ENCODE peak calls at places on chromosome 20, in eight cellular contexts. Q, M, D, T, W, G, N and F are unnamed samples. For H3K27me3, the result is how much of the 10 kb centered on the place peaks cover.

GRCh38 chr20:8709627-8710026 is 359.3 kb upstream of the PLCB4 start:
- DNase-seq in M (no peak), G (no peak), T (no peak), Q (no peak), W (no peak), N (no peak), D (no peak), F (no peak)

GRCh38 chr20:55099251-55099650 is 623.9 kb downstream of the DOK5 start:
- DNase-seq in M (no peak), Q (no peak), N (no peak), D (no peak), G (no peak), T (no peak), W (no peak), F (no peak)

GRCh38 chr20:47281376-47281775 is 75.1 kb downstream of the ZMYND8 start:
- DNase-seq in G (no peak), N (no peak), D (no peak), T (no peak), Q (no peak), W (no peak), M (no peak), F (no peak)

GRCh38 chr20:20363449-20364015 is 4.4 kb upstream of the INSM1 start:
- DNase-seq in D (no peak), W (no peak), M (peak), T (no peak), Q (no peak), G (no peak), N (no peak), F (no peak)

GRCh38 chr20:42366626-42367025 is 748.4 kb upstream of the CHD6 start:
- DNase-seq in N (no peak), Q (peak), G (no peak), T (no peak), W (no peak), D (no peak), M (no peak), F (no peak)

GRCh38 chr20:17706632-17707031 is 6.9 kb downstream of the BANF2 start:
- DNase-seq in G (no peak), W (no peak), T (no peak), N (no peak), D (no peak), Q (no peak), M (no peak), F (no peak)

GRCh38 chr20:50744143-50744792 is 12.9 kb downstream of the PARD6B start:
- DNase-seq in G (peak), M (peak), Q (peak), D (no peak), N (peak), T (no peak), W (no peak), F (no peak)

GRCh38 chr20:17621229-17621968 is 51.5 kb downstream of the DSTN start:
- DNase-seq in W (peak), Q (no peak), T (no peak), N (no peak), M (no peak), G (no peak), D (peak), F (no peak)

GRCh38 chr20:50776122-50776795 is 18.6 kb upstream of the BCAS4 start:
- DNase-seq in W (peak), Q (no peak), N (no peak), D (no peak), T (no peak), G (no peak), M (no peak), F (no peak)

GRCh38 chr20:19697415-19697814 is 60.6 kb upstream of the RIN2 start:
- DNase-seq in T (no peak), M (no peak), W (no peak), G (no peak), Q (no peak), D (no peak), N (no peak), F (no peak)

GRCh38 chr20:53657732-53658131 is 64.1 kb upstream of the ZNF217 start:
- DNase-seq in W (no peak), Q (no peak), N (no peak), D (no peak), G (no peak), M (peak), T (no peak), F (no peak)

GRCh38 chr20:44533928-44534327 is 12.1 kb upstream of the SERINC3 start:
- DNase-seq in Q (no peak), D (no peak), T (no peak), N (no peak), W (no peak), M (no peak), G (no peak), F (no peak)

GRCh38 chr20:24451428-24451827 is 18.0 kb upstream of the SYNDIG1 start:
- DNase-seq in D (no peak), G (no peak), T (no peak), Q (no peak), W (no peak), M (no peak), N (no peak), F (no peak)

GRCh38 chr20:20712004-20712473 is 405 bp downstream of the RALGAPA2 start:
- DNase-seq in Q (peak), M (peak), T (no peak), N (no peak), D (no peak), W (no peak), G (no peak), F (no peak)

GRCh38 chr20:23918896-23919295 is 39.3 kb upstream of the CST5 start:
- DNase-seq in N (no peak), G (no peak), M (no peak), D (peak), Q (peak), W (no peak), T (no peak), F (no peak)

GRCh38 chr20:23661002-23661429 is 23.3 kb upstream of the CST3 start:
- DNase-seq in M (no peak), T (no peak), D (no peak), G (no peak), W (no peak), N (no peak), Q (no peak), F (no peak)

GRCh38 chr20:12970372-12970821 is 38.4 kb upstream of the SPTLC3 start:
- DNase-seq in T (no peak), M (peak), Q (peak), W (no peak), D (no peak), G (no peak), N (peak), F (no peak)

GRCh38 chr20:7305971-7306370 is 538.5 kb downstream of the BMP2 start:
- DNase-seq in D (no peak), W (no peak), Q (no peak), T (no peak), M (no peak), N (no peak), G (no peak), F (no peak)

GRCh38 chr20:62599216-62600110 is 42.8 kb upstream of the SLCO4A1 start:
- DNase-seq in D (no peak), M (no peak), G (no peak), W (no peak), N (no peak), T (no peak), Q (no peak), F (no peak)

GRCh38 chr20:24779886-24780285 is 169.2 kb upstream of the CST7 start:
- DNase-seq in D (peak), M (no peak), N (no peak), Q (no peak), W (peak), G (peak), T (no peak), F (no peak)

GRCh38 chr20:15487682-15488081 is 1085.6 kb downstream of the KIF16B start:
- DNase-seq in D (no peak), T (no peak), G (no peak), M (no peak), N (no peak), Q (no peak), W (no peak), F (no peak)

GRCh38 chr20:4289875-4290274 is 274.5 kb upstream of the RNF24 start:
- DNase-seq in G (no peak), D (no peak), Q (no peak), M (peak), T (no peak), N (no peak), W (no peak), F (no peak)

GRCh38 chr20:51275816-51276215 is 252.9 kb upstream of the KCNG1 start:
- DNase-seq in W (no peak), D (no peak), T (peak), M (no peak), G (no peak), N (peak), Q (no peak), F (no peak)

GRCh38 chr20:63881451-63882226 is 13.3 kb upstream of the DNAJC5 start:
- DNase-seq in T (no peak), G (no peak), W (no peak), D (no peak), M (peak), N (no peak), Q (no peak), F (no peak)

GRCh38 chr20:57388953-57389694 is 2.1 kb upstream of the RBM38 start:
- DNase-seq in M (peak), T (peak), W (peak), D (peak), G (peak), Q (no peak), N (no peak), F (peak)
- TF ChIP-seq CTCF in M (peak), T (peak), W (peak), D (peak), G (peak), Q (no peak), N (peak), F (peak)

DNA sequence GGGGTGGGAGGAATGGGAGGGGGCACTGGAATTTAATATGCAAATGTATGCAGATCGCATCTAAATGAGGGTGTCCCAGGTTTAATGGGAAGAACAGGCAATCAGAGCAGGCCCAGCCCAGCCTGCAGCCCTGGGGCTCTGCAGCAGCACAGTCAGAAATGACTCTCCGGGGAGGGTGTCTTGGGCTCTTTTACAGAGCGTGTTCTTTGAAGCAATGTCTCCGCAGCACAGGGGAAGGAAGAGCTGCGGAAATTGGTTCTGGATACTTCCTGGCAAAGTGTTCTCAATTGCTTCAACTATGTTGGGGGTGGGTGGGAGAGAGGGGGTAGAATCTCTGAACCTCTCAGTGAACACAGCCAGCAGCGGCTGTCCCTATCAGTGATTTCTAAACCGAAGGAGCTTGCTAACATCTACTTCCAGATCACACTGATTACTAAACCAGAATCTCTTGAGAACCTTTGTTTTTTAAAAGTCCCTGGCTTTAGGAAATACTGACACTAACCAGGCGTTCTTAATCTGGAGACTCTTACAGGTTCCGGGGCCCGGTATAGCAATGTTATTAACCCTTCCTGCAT is 8.1 kb upstream of the MMP9 start:
- DNase-seq in W (no peak), T (no peak), D (peak), Q (no peak), M (peak), N (no peak), G (no peak), F (no peak)
- H3K27me3 ChIP-seq in W (under half), T (under half), D (under half), Q (under half), M (under half), N (under half), G (under half), F (under half)

GRCh38 chr20:37178839-37179670 is at the start of the genes MROH8 and RPN2:
- DNase-seq in G (peak), Q (peak), D (peak), M (peak), N (peak), W (peak), T (peak), F (peak)

GRCh38 chr20:37185681-37186080 is 6.3 kb upstream of the MROH8 start:
- DNase-seq in N (no peak), W (no peak), D (no peak), M (no peak), Q (no peak), G (no peak), T (no peak), F (no peak)

DNA sequence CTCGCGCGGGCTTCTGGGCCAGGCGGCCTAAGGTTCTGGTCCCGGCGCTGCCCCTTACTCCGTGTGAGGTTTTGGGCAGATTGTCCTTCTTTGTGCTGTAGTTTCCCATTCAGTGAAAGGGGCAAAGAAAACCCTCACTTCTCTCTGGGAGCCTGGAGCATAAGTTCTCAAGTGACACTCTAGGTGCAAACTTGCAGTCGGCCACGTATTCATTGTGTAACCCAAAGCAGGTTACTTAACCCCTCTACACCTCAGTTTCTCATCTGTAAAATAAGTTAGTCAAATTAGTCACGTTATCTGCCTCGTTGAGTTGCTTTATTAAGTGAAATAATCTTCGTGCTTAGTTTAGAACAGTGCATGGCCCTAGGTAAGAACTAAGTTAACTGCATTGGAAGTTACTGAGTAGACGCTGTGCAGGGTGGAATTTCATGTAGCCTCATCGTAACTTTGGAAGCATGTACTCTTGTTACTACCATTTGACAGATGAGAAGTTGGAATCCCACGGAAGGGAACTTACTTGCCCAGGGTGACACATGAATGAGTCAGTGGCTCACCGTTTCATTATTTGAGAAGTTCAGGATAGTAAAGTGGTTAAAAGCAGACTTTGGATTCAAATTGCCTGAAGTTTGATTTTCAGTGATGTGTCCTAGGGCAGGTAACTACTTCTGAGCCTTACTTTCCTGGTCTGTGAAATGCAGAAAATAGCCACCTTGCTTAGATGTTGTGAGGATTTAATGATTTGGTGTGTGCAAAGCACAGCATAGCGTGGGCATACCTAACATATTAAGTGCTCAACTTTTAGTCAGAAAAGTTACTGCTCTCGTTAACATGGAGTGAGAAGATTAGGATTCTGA is 550 bp upstream of the MROH8 start:
- DNase-seq in M (no peak), W (no peak), D (no peak), T (no peak), N (peak), G (no peak), Q (no peak), F (no peak)
- H3K27ac ChIP-seq in M (peak), W (peak), D (peak), T (peak), N (peak), G (peak), Q (peak), F (peak)

DNA sequence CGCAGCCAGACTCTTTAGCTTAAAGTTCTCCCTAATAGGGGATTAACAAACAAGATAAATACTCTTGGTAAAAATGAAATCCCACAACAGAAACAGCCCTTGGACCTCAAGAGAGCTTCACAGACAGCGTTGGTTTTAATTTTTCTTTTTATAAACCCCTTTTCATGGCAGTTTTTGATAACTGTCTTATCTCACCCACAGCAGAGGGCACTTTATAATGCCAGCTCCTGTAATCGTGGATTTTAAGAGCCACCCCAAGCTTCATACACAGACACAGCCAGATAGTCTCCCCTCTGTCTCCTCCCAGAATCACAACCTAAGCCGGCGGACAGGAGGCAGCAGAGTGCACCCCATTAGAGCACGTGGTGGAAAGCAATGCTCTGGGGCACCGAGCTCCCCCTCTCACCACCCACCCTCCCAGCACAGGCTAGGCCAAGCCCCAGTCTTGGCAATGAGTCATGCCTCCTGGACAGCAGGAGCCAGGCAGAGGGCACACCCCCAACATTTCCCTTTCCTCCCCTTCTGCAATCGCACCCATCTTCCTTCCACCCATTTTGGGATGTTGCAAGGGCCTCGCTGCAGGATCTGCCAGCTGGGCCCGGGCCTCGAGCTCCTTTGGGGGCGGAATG is 2.5 kb downstream of the JAG1 start:
- DNase-seq in G (no peak), M (peak), T (peak), D (peak), N (peak), W (peak), Q (peak), F (no peak)
- TF ChIP-seq CTCF in G (peak), M (peak), T (peak), D (peak), N (peak), W (peak), Q (peak), F (no peak)

DNA sequence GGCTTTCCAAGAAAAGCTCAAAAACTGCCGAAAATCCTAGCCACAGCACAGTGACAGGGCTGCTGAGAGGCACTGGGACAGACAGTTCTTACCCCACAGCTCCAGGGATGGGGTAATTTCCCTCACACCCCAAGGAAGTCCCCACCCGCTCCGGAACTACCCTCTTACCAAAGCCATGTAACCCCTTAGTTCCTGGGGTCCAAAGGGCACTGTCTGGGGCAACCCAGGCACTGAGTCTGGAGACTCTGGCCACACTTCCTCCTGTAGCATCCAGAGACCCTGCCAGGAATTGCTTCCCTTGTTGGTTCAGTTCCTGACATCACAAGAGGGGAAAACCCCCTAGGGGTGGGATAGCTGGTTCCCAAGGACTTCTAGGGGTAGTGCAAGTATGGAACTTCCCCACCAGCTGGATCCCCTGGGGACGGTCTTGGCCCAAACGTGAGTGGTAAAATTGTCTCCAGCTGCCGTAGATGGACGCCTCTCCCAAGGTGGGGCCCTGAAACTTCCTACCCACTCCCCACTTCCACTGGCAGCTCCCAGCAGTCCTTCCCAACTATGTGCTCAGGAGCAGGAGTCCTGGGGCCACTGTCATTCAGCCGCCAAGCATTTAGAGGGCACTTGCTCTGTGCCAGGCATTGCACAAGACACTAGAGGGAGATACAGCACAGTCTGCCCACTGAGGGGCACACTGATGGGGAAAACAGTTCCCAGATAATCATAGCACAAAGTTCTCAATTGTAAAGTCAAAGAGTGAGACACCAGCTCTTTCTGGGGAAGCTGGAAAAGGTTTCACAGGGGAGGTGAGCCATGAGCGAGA is 17.3 kb upstream of the HCK start:
- DNase-seq in Q (no peak), G (no peak), N (no peak), M (peak), W (no peak), D (peak), T (no peak), F (no peak)
- H3K27me3 ChIP-seq in Q (under half), G (under half), N (under half), M (under half), W (under half), D (under half), T (under half), F (under half)

GRCh38 chr20:35316086-35316485 is 23.9 kb upstream of the FAM83C start:
- DNase-seq in W (no peak), M (no peak), D (no peak), N (no peak), Q (no peak), G (no peak), T (no peak), F (no peak)
- H3K27ac ChIP-seq in W (no peak), M (no peak), D (no peak), N (peak), Q (no peak), G (peak), T (no peak), F (no peak)

GRCh38 chr20:57998981-57999464 is 229.4 kb downstream of the ANKRD60 start:
- DNase-seq in M (peak), T (no peak), G (no peak), Q (no peak), W (no peak), N (no peak), D (no peak), F (no peak)

GRCh38 chr20:57996465-57996864 is 232.0 kb downstream of the ANKRD60 start:
- DNase-seq in T (no peak), M (no peak), Q (no peak), G (no peak), W (no peak), N (no peak), D (no peak), F (no peak)

GRCh38 chr20:57999465-58000111 is 228.9 kb downstream of the ANKRD60 start:
- DNase-seq in D (peak), T (no peak), N (no peak), W (no peak), G (no peak), Q (no peak), M (no peak), F (no peak)

GRCh38 chr20:57996936-57997629 is 231.4 kb downstream of the ANKRD60 start:
- DNase-seq in D (no peak), N (peak), W (no peak), Q (no peak), G (no peak), T (no peak), M (no peak), F (no peak)

GRCh38 chr20:57998276-57998675 is 230.2 kb downstream of the ANKRD60 start:
- DNase-seq in T (no peak), W (no peak), D (no peak), M (peak), N (no peak), G (no peak), Q (no peak), F (no peak)
- TF ChIP-seq CTCF in T (no peak), W (no peak), D (no peak), M (peak), N (peak), G (no peak), Q (peak), F (no peak)

DNA sequence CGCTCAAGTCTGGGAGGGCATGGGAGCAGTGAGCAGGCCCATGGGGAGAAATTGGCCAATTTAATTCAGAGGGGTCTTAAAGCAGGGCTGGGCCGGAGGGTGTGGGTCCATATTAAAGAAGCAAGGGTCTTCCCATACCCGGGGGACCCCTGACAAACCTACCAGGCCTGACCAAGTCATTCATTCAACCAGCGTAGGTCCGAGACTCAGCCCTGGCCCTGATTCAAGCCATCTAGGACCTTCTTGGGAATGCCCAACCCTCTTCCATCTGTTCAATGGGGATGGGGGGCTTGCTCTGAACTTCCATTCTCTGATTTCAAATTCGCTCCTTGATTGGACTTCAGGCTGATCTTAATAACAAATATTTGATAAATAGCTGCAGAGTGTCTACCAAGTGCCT is 7.3 kb downstream of the ADIG start:
- DNase-seq in Q (no peak), N (no peak), G (no peak), D (no peak), T (no peak), M (no peak), W (no peak), F (no peak)
- H3K27me3 ChIP-seq in Q (under half), N (under half), G (under half), D (under half), T (under half), M (under half), W (under half), F (under half)